ENCODE peak calls at places on chromosomes 12 and 14, in eight cellular contexts. I is HFFc6; P is NCI-H1417; O is ELF-1; C is COR-L47; N is left lung; X is upper lobe of right lung; Y is activated T-cell treated with anti-CD3 and anti-CD28 coated beads, Interleukin-2, amount 50 U/mL, for 4 hours. D is an unnamed sample.

GRCh38 chr12:108611884-108612415 is 14.1 kb upstream of the TMEM119 start:
- DNase-seq in I (peak), P (no peak), O (peak), C (no peak), N (no peak), X (no peak), Y (peak), D (no peak)

GRCh38 chr14:31457665-31458659 is 656 bp upstream of the DTD2 start:
- DNase-seq in I (no peak), P (peak), O (no peak), C (no peak), N (no peak), X (no peak), Y (no peak), D (peak)

GRCh38 chr14:79836577-79836976 is 374.7 kb downstream of the DIO2 start:
- DNase-seq in I (no peak), P (no peak), O (no peak), C (no peak), N (no peak), X (no peak), Y (no peak), D (no peak)

GRCh38 chr12:42696424-42697149 is 107.0 kb upstream of the PRICKLE1 start:
- DNase-seq in I (no peak), P (no peak), O (no peak), C (no peak), N (peak), X (no peak), Y (no peak), D (no peak)

GRCh38 chr14:75514673-75515630 is 7.3 kb upstream of the BATF start:
- DNase-seq in I (no peak), P (no peak), O (peak), C (no peak), N (no peak), X (no peak), Y (peak), D (no peak)

GRCh38 chr12:52521175-52521574 is 981 bp upstream of the KRT5 start:
- DNase-seq in I (no peak), P (no peak), O (peak), C (no peak), N (no peak), X (no peak), Y (no peak), D (no peak)

GRCh38 chr12:113757223-113758002 is 208.7 kb downstream of the RBM19 start:
- DNase-seq in I (no peak), P (peak), O (no peak), C (peak), N (no peak), X (no peak), Y (no peak), D (peak)

GRCh38 chr12:38138225-38139221 is 178.1 kb upstream of the ALG10B start:
- DNase-seq in I (peak), P (peak), O (peak), C (peak), N (peak), X (peak), Y (peak), D (peak)

GRCh38 chr14:77376380-77376770 is 519 bp downstream of the TMED8 start:
- DNase-seq in I (peak), P (peak), O (peak), C (peak), N (peak), X (peak), Y (peak), D (peak)

GRCh38 chr14:51157012-51157411 is 62.1 kb upstream of the TRIM9 start:
- DNase-seq in I (no peak), P (peak), O (no peak), C (peak), N (no peak), X (no peak), Y (no peak), D (peak)

GRCh38 chr12:110776410-110776809 is 33.7 kb upstream of the PPP1CC start:
- DNase-seq in I (no peak), P (no peak), O (no peak), C (no peak), N (no peak), X (no peak), Y (peak), D (no peak)

GRCh38 chr12:98419101-98419794 is 96.1 kb upstream of the TMPO start:
- DNase-seq in I (no peak), P (no peak), O (no peak), C (no peak), N (no peak), X (no peak), Y (no peak), D (no peak)

GRCh38 chr12:19131020-19131431 is 1.5 kb downstream of the PLEKHA5 start:
- DNase-seq in I (peak), P (peak), O (peak), C (no peak), N (no peak), X (no peak), Y (no peak), D (peak)

GRCh38 chr12:83128529-83128928 is 441.8 kb downstream of the TMTC2 start:
- DNase-seq in I (no peak), P (no peak), O (no peak), C (no peak), N (no peak), X (no peak), Y (no peak), D (no peak)